ENCODE peak calls at places on chromosomes 3 and 15, in five cellular contexts. One of them, this sample, is unnamed.

GRCh38 chr3:159877924-159878323 is 110.7 kb upstream of the IL12A start:
- DNase-seq in A549: no peak
- DNase-seq in GM23338: no peak
- DNase-seq in K562: no peak
- DNase-seq in GM12878: no peak
- DNase-seq in this sample: no peak

GRCh38 chr3:159987291-159987711 is 1.3 kb upstream of the IL12A start:
- DNase-seq in A549: no peak
- DNase-seq in GM23338: peak
- DNase-seq in K562: no peak
- DNase-seq in GM12878: no peak
- DNase-seq in this sample: no peak

GRCh38 chr15:67180035-67180434 is 74.4 kb downstream of the AAGAB start:
- DNase-seq in A549: no peak
- DNase-seq in GM23338: no peak
- DNase-seq in K562: no peak
- DNase-seq in GM12878: no peak
- DNase-seq in this sample: no peak

GRCh38 chr15:45200799-45201556 is 13.2 kb upstream of the SHF start:
- DNase-seq in A549: peak
- DNase-seq in GM23338: peak
- DNase-seq in K562: peak
- DNase-seq in GM12878: peak
- DNase-seq in this sample: peak

GRCh38 chr3:78116874-78117273 is 1077.0 kb downstream of the ROBO2 start:
- DNase-seq in A549: no peak
- DNase-seq in GM23338: no peak
- DNase-seq in K562: no peak
- DNase-seq in GM12878: no peak
- DNase-seq in this sample: no peak

GRCh38 chr3:196941846-196942225 is 492 bp downstream of the NCBP2 start:
- DNase-seq in A549: peak
- DNase-seq in GM23338: peak
- DNase-seq in K562: peak
- DNase-seq in GM12878: no peak
- DNase-seq in this sample: no peak

GRCh38 chr15:80736571-80736970 is 41.5 kb downstream of the ABHD17C start:
- DNase-seq in A549: no peak
- DNase-seq in GM23338: no peak
- DNase-seq in K562: no peak
- DNase-seq in GM12878: no peak
- DNase-seq in this sample: no peak

GRCh38 chr3:178367817-178368617 is 168.2 kb upstream of the KCNMB2 start:
- DNase-seq in A549: no peak
- DNase-seq in GM23338: no peak
- DNase-seq in K562: no peak
- DNase-seq in GM12878: no peak
- DNase-seq in this sample: no peak

GRCh38 chr3:42504334-42505202 is 2.1 kb downstream of the VIPR1 start:
- DNase-seq in A549: no peak
- DNase-seq in GM23338: no peak
- DNase-seq in K562: peak
- DNase-seq in GM12878: no peak
- DNase-seq in this sample: no peak

DNA sequence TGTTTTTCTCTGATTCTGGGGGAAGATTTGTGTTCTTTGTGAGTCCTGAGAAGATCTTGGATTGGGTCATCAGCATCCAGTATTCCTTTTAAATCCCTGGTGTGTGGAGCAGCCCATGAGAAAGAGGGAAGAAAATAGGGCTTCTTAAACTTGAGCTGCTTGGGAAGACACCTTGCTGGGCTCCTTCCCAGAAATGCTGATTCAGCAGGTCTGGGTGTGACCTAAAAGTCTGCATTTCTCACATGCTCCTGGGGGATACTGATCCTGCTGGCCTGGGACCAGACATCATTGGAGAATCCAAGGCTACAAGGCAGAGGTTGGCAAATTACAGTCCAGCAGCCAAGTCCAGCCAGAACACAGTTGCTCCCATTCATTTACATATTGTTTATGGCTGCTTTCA is 54.2 kb upstream of the CMTM7 start:
- DNase-seq in A549: no peak
- DNase-seq in GM23338: no peak
- DNase-seq in K562: no peak
- DNase-seq in GM12878: no peak
- DNase-seq in this sample: no peak
- TF ChIP-seq JUNB in A549: no peak
- TF ChIP-seq JUNB in GM23338: no peak
- TF ChIP-seq JUNB in K562: no peak
- TF ChIP-seq JUNB in GM12878: no peak
- TF ChIP-seq JUNB in this sample: no peak

GRCh38 chr15:74635228-74635627 is 19.6 kb downstream of the CLK3 start:
- DNase-seq in A549: peak
- DNase-seq in GM23338: peak
- DNase-seq in K562: peak
- DNase-seq in GM12878: no peak
- DNase-seq in this sample: peak
- TF ChIP-seq JUNB in A549: no peak
- TF ChIP-seq JUNB in GM23338: no peak
- TF ChIP-seq JUNB in K562: no peak
- TF ChIP-seq JUNB in GM12878: no peak
- TF ChIP-seq JUNB in this sample: no peak

GRCh38 chr15:51103330-51103729 is 8.6 kb upstream of the TNFAIP8L3 start:
- DNase-seq in A549: no peak
- DNase-seq in GM23338: no peak
- DNase-seq in K562: no peak
- DNase-seq in GM12878: no peak
- DNase-seq in this sample: no peak
- TF ChIP-seq JUNB in A549: no peak
- TF ChIP-seq JUNB in GM23338: no peak
- TF ChIP-seq JUNB in K562: no peak
- TF ChIP-seq JUNB in GM12878: no peak
- TF ChIP-seq JUNB in this sample: no peak

GRCh38 chr3:110856916-110857315 is 214.7 kb upstream of the NECTIN3 start:
- DNase-seq in A549: no peak
- DNase-seq in GM23338: no peak
- DNase-seq in K562: no peak
- DNase-seq in GM12878: no peak
- DNase-seq in this sample: no peak
- TF ChIP-seq JUNB in A549: no peak
- TF ChIP-seq JUNB in GM23338: no peak
- TF ChIP-seq JUNB in K562: no peak
- TF ChIP-seq JUNB in GM12878: no peak
- TF ChIP-seq JUNB in this sample: no peak

DNA sequence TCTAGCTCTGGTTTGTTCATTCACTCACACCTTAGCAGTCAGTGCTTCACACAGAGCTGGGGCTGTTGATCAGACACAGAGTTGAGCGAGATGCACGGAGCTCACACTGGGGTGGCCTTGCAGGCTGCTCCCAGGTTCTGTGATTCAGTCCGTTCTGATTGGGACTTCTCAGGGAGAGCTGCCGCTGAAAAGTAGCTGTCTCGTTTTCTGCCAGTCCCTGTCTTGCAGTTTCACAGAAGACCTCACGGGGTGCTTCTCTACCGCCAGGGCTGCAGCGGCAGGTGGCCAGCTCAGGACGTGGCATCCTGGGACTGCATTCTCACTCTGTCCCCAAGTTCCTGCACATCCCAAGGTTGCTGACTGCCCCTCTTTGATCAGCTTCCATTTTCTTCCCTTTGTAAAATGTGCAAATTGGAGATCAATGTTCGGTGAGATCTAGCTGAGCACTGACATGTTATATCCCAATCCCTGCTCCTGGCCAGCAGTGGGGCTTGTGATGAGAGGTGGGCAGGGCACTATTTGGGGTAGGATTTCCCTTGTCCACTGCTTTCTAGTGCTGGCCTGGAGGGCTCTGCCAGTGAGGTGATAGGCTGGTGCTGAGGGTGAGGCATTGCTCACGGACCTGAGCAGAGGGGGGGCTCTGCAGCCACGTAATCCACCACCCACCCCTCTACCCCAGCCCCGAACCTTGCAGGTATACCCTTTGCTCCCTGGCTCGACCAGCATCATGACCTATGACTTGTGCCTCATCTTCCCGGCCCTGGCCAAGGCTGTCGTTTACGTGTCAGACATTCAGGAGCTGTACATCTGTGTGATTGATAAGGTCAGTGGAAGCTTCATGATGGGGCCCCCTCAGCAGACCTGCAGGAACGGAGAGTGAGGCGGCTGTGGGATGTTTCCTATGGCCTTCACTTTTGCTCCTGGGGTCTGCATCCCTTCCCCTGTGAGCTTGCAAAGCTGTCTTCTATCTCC is 5.3 kb upstream of the TXNRD3 start:
- DNase-seq in A549: peak
- DNase-seq in GM23338: peak
- DNase-seq in K562: no peak
- DNase-seq in GM12878: no peak
- DNase-seq in this sample: peak
- TF ChIP-seq JUNB in A549: no peak
- TF ChIP-seq JUNB in GM23338: no peak
- TF ChIP-seq JUNB in K562: no peak
- TF ChIP-seq JUNB in GM12878: no peak
- TF ChIP-seq JUNB in this sample: no peak

DNA sequence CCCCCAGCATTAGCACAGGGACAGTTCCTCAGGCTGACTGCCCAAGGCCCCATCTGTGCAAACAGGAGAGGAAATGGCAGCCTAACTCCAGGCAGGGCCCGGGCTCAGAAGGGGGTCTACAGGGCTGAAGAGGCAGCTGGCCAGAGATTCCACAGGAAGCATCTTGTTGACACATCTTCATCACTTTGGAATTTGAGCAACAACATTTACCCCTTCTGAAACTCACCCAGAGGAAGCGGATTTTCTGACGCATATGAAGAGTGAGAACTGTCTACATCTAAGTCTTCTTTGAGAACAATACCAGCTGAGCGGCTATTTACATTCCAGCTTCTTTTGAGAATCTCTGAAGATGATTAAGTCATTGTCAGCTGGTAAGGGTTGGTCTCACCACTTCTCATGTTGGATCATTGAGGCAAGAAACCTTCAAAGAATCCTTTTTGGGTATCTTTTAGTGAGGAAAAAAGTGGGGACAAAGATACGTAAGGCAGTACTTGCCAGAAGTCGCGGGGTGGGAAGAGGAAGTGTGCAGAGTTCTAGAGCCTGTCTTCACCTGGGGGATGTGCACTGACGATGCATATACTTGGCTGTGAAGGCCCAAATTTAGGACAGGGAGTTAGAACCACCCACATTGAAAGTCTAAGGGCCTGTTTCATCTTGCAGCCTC is 25.4 kb upstream of the SRP14 start:
- DNase-seq in A549: no peak
- DNase-seq in GM23338: peak
- DNase-seq in K562: no peak
- DNase-seq in GM12878: no peak
- DNase-seq in this sample: no peak
- TF ChIP-seq JUNB in A549: peak
- TF ChIP-seq JUNB in GM23338: no peak
- TF ChIP-seq JUNB in K562: no peak
- TF ChIP-seq JUNB in GM12878: peak
- TF ChIP-seq JUNB in this sample: no peak

GRCh38 chr3:184230081-184230602 is 757 bp downstream of the VWA5B2 start:
- DNase-seq in A549: no peak
- DNase-seq in GM23338: peak
- DNase-seq in K562: peak
- DNase-seq in GM12878: no peak
- DNase-seq in this sample: peak
- TF ChIP-seq JUNB in A549: no peak
- TF ChIP-seq JUNB in GM23338: no peak
- TF ChIP-seq JUNB in K562: no peak
- TF ChIP-seq JUNB in GM12878: no peak
- TF ChIP-seq JUNB in this sample: no peak

DNA sequence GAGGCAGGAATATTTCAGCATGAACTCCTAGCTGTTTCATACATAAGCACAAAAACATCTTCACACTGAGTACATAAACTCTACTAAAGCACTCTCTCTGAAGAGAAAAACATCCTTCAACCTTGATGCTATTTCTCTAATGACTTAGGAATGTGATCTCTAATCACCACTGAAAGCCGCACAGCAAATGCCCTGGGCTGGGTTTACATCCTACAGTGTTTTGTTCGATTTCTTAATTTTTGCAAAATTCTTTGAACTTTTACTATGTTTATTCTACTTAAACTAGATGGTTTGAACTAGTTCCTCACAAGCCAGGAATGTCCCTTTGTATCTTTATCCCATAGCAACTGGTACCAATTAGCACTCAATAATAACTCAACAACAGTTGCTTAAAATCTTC is 130.9 kb upstream of the ABI3BP start:
- DNase-seq in A549: no peak
- DNase-seq in GM23338: no peak
- DNase-seq in K562: no peak
- DNase-seq in GM12878: no peak
- DNase-seq in this sample: no peak
- TF ChIP-seq JUNB in A549: no peak
- TF ChIP-seq JUNB in GM23338: no peak
- TF ChIP-seq JUNB in K562: no peak
- TF ChIP-seq JUNB in GM12878: no peak
- TF ChIP-seq JUNB in this sample: no peak

DNA sequence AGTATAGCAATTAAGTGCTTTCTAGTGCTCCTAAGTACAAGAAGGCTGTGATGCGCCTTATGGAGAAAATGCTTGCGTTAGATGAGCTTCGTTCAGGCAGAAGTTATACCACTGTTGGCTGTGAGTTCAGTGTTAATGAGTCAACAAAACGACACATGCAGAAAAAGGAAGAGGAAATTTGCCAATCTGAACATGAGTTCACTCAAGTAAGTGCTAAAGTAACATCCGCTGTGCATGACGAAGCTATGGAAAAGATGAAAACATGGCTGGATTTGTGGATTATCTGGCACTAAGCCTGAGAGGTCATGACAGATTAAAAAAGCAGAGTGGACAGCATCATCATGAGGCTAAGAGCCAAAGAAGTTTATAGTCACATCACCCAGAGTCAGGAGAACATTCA is 36.9 kb downstream of the SH3BP5 start:
- DNase-seq in A549: no peak
- DNase-seq in GM23338: no peak
- DNase-seq in K562: no peak
- DNase-seq in GM12878: no peak
- DNase-seq in this sample: no peak
- TF ChIP-seq JUNB in A549: no peak
- TF ChIP-seq JUNB in GM23338: no peak
- TF ChIP-seq JUNB in K562: no peak
- TF ChIP-seq JUNB in GM12878: no peak
- TF ChIP-seq JUNB in this sample: no peak

This sample was measured in HepG2.